ENCODE peak calls at places on chromosomes 4 and X, in four cellular contexts. V, R, J and A are unnamed samples.

GRCh38 chr4:82629238-82630000 is 67.6 kb upstream of the TMEM150C start:
- DNase-seq in V (no peak), R (no peak), J (no peak), A (no peak)

GRCh38 chrX:54639346-54640102 is 109.5 kb downstream of the GNL3L start:
- DNase-seq in V (peak), R (peak), J (peak), A (peak)

GRCh38 chr4:54317690-54318089 is 88.6 kb downstream of the PDGFRA start:
- DNase-seq in V (no peak), R (no peak), J (no peak), A (no peak)

GRCh38 chr4:85498068-85498733 is 23.3 kb downstream of the ARHGAP24 start:
- DNase-seq in V (peak), R (peak), J (peak), A (no peak)

GRCh38 chr4:132001542-132001941 is 1147.6 kb upstream of the PCDH10 start:
- DNase-seq in V (no peak), R (no peak), J (no peak), A (no peak)

GRCh38 chr4:2177443-2178093 is 64.4 kb downstream of the HAUS3 start:
- DNase-seq in V (no peak), R (no peak), J (no peak), A (no peak)

GRCh38 chr4:173167793-173168395 is 717 bp upstream of the GALNT7 start:
- DNase-seq in V (peak), R (no peak), J (no peak), A (no peak)

GRCh38 chr4:65798498-65799127 is 128.3 kb upstream of the EPHA5 start:
- DNase-seq in V (no peak), R (no peak), J (no peak), A (no peak)

GRCh38 chrX:75746891-75747639 is 38.0 kb downstream of the MAGEE2 start:
- DNase-seq in V (no peak), R (peak), J (no peak), A (peak)

GRCh38 chr4:147828361-147828760 is 96.5 kb downstream of the ARHGAP10 start:
- DNase-seq in V (no peak), R (no peak), J (no peak), A (no peak)

GRCh38 chr4:154205471-154205870 is 286.1 kb downstream of the DCHS2 start:
- DNase-seq in V (no peak), R (no peak), J (no peak), A (no peak)

GRCh38 chrX:154027003-154027402 is 7.3 kb upstream of the IRAK1 start:
- DNase-seq in V (no peak), R (no peak), J (no peak), A (no peak)

GRCh38 chr4:6463311-6464289 is 8.8 kb downstream of the PPP2R2C start:
- DNase-seq in V (peak), R (no peak), J (peak), A (peak)

GRCh38 chr4:57098945-57099344 is 11.2 kb downstream of the IGFBP7 start:
- DNase-seq in V (no peak), R (no peak), J (no peak), A (no peak)

GRCh38 chr4:57103051-57103450 is 7.1 kb downstream of the IGFBP7 start:
- DNase-seq in V (no peak), R (peak), J (no peak), A (no peak)

GRCh38 chr4:57102050-57102564 is 8.1 kb downstream of the IGFBP7 start:
- DNase-seq in V (peak), R (peak), J (peak), A (no peak)

GRCh38 chr4:57099363-57099762 is 10.8 kb downstream of the IGFBP7 start:
- DNase-seq in V (no peak), R (no peak), J (no peak), A (no peak)

GRCh38 chr4:57100979-57101629 is 9.1 kb downstream of the IGFBP7 start:
- DNase-seq in V (no peak), R (no peak), J (no peak), A (no peak)
- H3K27ac ChIP-seq in V (peak), R (peak), J (peak), A (no peak)

DNA sequence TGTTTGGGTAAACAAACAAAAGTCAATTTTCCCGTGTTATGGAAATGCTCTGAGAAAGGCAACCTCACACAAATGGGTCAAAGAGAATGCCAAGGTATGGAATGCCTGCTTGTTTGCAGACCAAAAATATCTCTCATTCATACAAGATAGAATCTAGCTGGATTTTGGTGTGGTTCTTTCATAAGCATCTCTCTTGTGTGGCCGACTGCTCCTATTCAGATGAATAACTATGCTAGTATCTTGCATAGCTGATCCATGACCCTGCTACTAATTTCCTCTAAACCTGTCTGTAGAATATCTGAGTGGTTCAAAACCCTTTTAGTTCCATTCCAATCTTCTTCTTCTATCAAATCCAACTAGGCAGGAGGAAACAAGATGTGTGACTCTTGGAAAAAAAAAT is 28.2 kb upstream of the SORBS2 start:
- DNase-seq in V (no peak), R (no peak), J (no peak), A (no peak)
- H3K27ac ChIP-seq in V (peak), R (peak), J (peak), A (no peak)

GRCh38 chrX:150546711-150547153 is 21.7 kb upstream of the MTM1 start:
- DNase-seq in V (peak), R (no peak), J (no peak), A (no peak)
- H3K27ac ChIP-seq in V (peak), R (peak), J (peak), A (peak)

GRCh38 chr4:115259651-115260050 is 146.2 kb upstream of the NDST4 start:
- DNase-seq in V (no peak), R (no peak), J (no peak), A (no peak)

DNA sequence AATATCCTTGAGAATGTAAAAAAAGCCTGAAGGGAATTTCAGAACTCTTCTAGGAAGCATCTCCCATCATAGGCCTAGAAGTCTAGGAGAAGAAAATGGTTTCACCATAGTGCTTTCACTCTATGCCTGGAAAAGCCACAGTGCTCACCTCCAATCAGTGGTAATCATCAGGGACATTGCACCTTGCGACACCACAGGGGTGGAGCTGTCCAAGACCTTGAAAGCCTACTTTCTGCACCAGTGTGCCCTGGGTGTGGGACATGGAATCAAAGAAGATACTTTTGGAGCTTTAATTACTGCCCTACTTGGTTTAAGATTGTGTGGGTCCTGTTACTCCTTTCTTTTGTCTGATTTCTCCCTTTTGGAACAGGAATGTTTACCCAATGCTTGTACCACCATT is 146.8 kb upstream of the NDST4 start:
- DNase-seq in V (no peak), R (no peak), J (no peak), A (no peak)
- H3K27ac ChIP-seq in V (no peak), R (no peak), J (no peak), A (no peak)

GRCh38 chr4:158818595-158818994 is 49.8 kb downstream of the FNIP2 start:
- DNase-seq in V (no peak), R (no peak), J (no peak), A (no peak)

GRCh38 chr4:158822348-158822747 is 53.5 kb downstream of the FNIP2 start:
- DNase-seq in V (no peak), R (no peak), J (no peak), A (no peak)

GRCh38 chr4:158819942-158820786 is 51.3 kb downstream of the FNIP2 start:
- DNase-seq in V (no peak), R (no peak), J (no peak), A (no peak)

GRCh38 chr4:158823461-158823873 is 54.6 kb downstream of the FNIP2 start:
- DNase-seq in V (no peak), R (no peak), J (no peak), A (no peak)

GRCh38 chr4:158821228-158822009 is 52.6 kb downstream of the FNIP2 start:
- DNase-seq in V (no peak), R (no peak), J (no peak), A (no peak)
- H3K27ac ChIP-seq in V (peak), R (peak), J (peak), A (peak)

DNA sequence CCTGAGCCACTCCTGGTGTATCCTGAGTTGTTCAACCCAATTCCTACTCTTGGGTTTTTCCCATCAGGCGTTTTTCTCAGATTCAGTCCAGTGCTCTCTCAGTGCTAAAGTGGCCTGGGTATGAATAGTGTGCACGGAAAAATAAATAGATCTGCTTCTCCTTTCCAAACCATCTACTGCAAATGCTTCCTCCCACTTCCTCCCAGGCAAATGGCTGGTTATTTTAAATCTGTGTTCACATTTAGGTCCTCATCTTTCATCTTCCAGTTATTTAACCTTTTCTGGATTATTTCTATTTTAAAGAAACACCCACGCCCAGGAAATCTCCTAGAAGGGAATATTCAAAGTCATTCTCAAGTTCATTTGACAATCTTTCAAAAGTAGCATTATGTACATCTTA is 66.1 kb downstream of the MED28 start:
- DNase-seq in V (no peak), R (no peak), J (no peak), A (no peak)
- H3K27ac ChIP-seq in V (no peak), R (no peak), J (no peak), A (no peak)